ENCODE peak calls at places on chromosomes 6 and 20, in seven cellular contexts. B is K562, J is HepG2, P is H1, N is HCT116, X is SK-N-SH, Z is GM12878. V is an unnamed sample.

GRCh38 chr6:161418458-161418945 is 144.6 kb upstream of the AGPAT4 start:
- DNase-seq in B (peak), J (peak), P (no peak), N (peak), X (peak), Z (no peak), V (peak)

GRCh38 chr20:62487125-62487524 is 11.3 kb upstream of the GATA5 start:
- DNase-seq in B (no peak), J (no peak), P (no peak), N (no peak), X (no peak), Z (no peak), V (no peak)

GRCh38 chr6:12801141-12801540 is 84.6 kb downstream of the PHACTR1 start:
- DNase-seq in B (no peak), J (no peak), P (no peak), N (no peak), X (no peak), Z (no peak), V (peak)

GRCh38 chr20:59580208-59580980 is 23.9 kb upstream of the PHACTR3 start:
- DNase-seq in B (no peak), J (no peak), P (no peak), N (no peak), X (peak), Z (no peak), V (no peak)

GRCh38 chr6:53433617-53434285 is 85.0 kb upstream of the ELOVL5 start:
- DNase-seq in B (no peak), J (peak), P (no peak), N (no peak), X (no peak), Z (no peak), V (no peak)

GRCh38 chr6:144411506-144412165 is 126.5 kb downstream of the UTRN start:
- DNase-seq in B (no peak), J (no peak), P (no peak), N (no peak), X (no peak), Z (no peak), V (no peak)

GRCh38 chr6:32462609-32463008 is 22.9 kb downstream of the HLA-DRA start:
- DNase-seq in B (no peak), J (no peak), P (no peak), N (no peak), X (no peak), Z (peak), V (peak)

GRCh38 chr20:21436186-21436585 is 38.9 kb upstream of the NKX2-4 start:
- DNase-seq in B (no peak), J (peak), P (no peak), N (peak), X (no peak), Z (no peak), V (no peak)

GRCh38 chr6:134282816-134283215 is 35.1 kb downstream of the SGK1 start:
- DNase-seq in B (no peak), J (no peak), P (no peak), N (no peak), X (no peak), Z (no peak), V (peak)

GRCh38 chr20:63741676-63742380 is 2.3 kb downstream of the SLC2A4RG start:
- DNase-seq in B (peak), J (no peak), P (peak), N (no peak), X (no peak), Z (no peak), V (no peak)

GRCh38 chr6:23412770-23413169 is 713.2 kb upstream of the NRSN1 start:
- DNase-seq in B (no peak), J (no peak), P (no peak), N (no peak), X (no peak), Z (no peak), V (no peak)

GRCh38 chr6:137248702-137249101 is 29.5 kb upstream of the IFNGR1 start:
- DNase-seq in B (no peak), J (no peak), P (no peak), N (no peak), X (no peak), Z (no peak), V (no peak)

GRCh38 chr20:51420111-51420510 is 122.4 kb downstream of the NFATC2 start:
- DNase-seq in B (no peak), J (no peak), P (no peak), N (no peak), X (no peak), Z (no peak), V (no peak)

GRCh38 chr6:75673885-75674284 is 72.2 kb downstream of the SENP6 start:
- DNase-seq in B (no peak), J (peak), P (no peak), N (no peak), X (no peak), Z (no peak), V (no peak)

GRCh38 chr6:19024737-19025136 is 637.6 kb downstream of the RNF144B start:
- DNase-seq in B (no peak), J (peak), P (peak), N (peak), X (peak), Z (no peak), V (no peak)

GRCh38 chr6:70563540-70563939 is 3.2 kb upstream of the SDHAF4 start:
- DNase-seq in B (no peak), J (no peak), P (no peak), N (no peak), X (no peak), Z (no peak), V (no peak)

GRCh38 chr6:16239798-16240123 is 1.4 kb downstream of the GMPR start:
- DNase-seq in B (no peak), J (peak), P (no peak), N (peak), X (no peak), Z (no peak), V (no peak)
- TF ChIP-seq JUND in B (peak), J (no peak), P (no peak), N (no peak), X (no peak), Z (no peak), V (no peak)

GRCh38 chr6:125197795-125198269 is 44.3 kb downstream of the TPD52L1 start:
- DNase-seq in B (no peak), J (no peak), P (no peak), N (peak), X (no peak), Z (no peak), V (peak)
- TF ChIP-seq JUND in B (no peak), J (no peak), P (no peak), N (peak), X (no peak), Z (no peak), V (no peak)

GRCh38 chr6:148868901-148869300 is 122.1 kb downstream of the UST start:
- DNase-seq in B (no peak), J (no peak), P (no peak), N (no peak), X (no peak), Z (no peak), V (peak)

GRCh38 chr6:148869589-148869988 is 122.8 kb downstream of the UST start:
- DNase-seq in B (no peak), J (no peak), P (no peak), N (no peak), X (no peak), Z (no peak), V (no peak)

GRCh38 chr6:148867851-148868250 is 121.0 kb downstream of the UST start:
- DNase-seq in B (no peak), J (no peak), P (no peak), N (no peak), X (no peak), Z (no peak), V (no peak)

GRCh38 chr6:148866657-148867268 is 119.9 kb downstream of the UST start:
- DNase-seq in B (no peak), J (no peak), P (no peak), N (no peak), X (no peak), Z (peak), V (no peak)

GRCh38 chr6:148868314-148868713 is 121.5 kb downstream of the UST start:
- DNase-seq in B (no peak), J (no peak), P (no peak), N (no peak), X (no peak), Z (no peak), V (no peak)
- TF ChIP-seq JUND in B (no peak), J (no peak), P (no peak), N (no peak), X (peak), Z (no peak), V (no peak)

GRCh38 chr6:50820590-50821234 is 2.0 kb downstream of the TFAP2B start:
- DNase-seq in B (no peak), J (no peak), P (no peak), N (no peak), X (no peak), Z (no peak), V (no peak)

GRCh38 chr6:50822078-50822476 is 3.4 kb downstream of the TFAP2B start:
- DNase-seq in B (no peak), J (no peak), P (no peak), N (no peak), X (no peak), Z (no peak), V (no peak)

GRCh38 chr6:50823130-50823920 is 4.7 kb downstream of the TFAP2B start:
- DNase-seq in B (no peak), J (no peak), P (no peak), N (no peak), X (no peak), Z (no peak), V (no peak)

GRCh38 chr6:50819906-50820589 is 1.4 kb downstream of the TFAP2B start:
- DNase-seq in B (no peak), J (no peak), P (no peak), N (no peak), X (no peak), Z (no peak), V (peak)

DNA sequence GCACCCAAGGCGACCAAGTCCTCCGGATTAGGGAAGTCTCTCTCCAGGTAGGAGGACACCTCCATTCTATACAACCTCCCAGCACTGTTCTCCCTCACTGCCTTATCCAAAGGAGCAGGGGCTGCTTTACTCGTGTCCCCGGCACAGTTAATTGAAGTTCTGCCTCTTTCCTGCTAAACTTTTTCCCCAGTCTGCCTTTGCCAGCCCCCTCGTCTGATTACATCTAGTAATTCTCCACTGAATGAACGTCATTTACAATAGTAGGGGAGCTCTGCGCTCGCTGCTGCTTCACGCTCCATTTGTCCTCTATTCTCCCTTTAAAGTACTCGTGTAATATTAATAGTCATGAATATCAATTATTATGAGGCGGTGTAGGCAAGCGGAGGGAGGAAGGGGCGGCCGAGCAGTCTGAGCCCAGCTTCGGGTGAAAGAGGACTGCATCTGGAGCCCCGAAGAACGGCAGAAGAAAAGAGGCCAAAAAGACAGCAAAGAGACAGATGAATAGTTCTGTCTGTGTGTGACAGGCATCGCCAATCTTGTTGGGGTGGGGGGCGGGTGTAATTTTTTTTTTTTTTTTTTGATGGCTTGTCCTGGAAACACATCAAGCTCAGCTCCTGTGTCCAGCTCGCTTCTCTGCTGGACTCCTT is 2.9 kb downstream of the TFAP2B start:
- DNase-seq in B (no peak), J (no peak), P (no peak), N (no peak), X (peak), Z (no peak), V (no peak)
- TF ChIP-seq JUND in B (no peak), J (no peak), P (no peak), N (no peak), X (no peak), Z (no peak), V (no peak)

GRCh38 chr6:116022841-116023380 is 37.8 kb downstream of the FRK start:
- DNase-seq in B (no peak), J (no peak), P (no peak), N (no peak), X (no peak), Z (no peak), V (no peak)
- TF ChIP-seq JUND in B (no peak), J (no peak), P (no peak), N (no peak), X (no peak), Z (no peak), V (no peak)

DNA sequence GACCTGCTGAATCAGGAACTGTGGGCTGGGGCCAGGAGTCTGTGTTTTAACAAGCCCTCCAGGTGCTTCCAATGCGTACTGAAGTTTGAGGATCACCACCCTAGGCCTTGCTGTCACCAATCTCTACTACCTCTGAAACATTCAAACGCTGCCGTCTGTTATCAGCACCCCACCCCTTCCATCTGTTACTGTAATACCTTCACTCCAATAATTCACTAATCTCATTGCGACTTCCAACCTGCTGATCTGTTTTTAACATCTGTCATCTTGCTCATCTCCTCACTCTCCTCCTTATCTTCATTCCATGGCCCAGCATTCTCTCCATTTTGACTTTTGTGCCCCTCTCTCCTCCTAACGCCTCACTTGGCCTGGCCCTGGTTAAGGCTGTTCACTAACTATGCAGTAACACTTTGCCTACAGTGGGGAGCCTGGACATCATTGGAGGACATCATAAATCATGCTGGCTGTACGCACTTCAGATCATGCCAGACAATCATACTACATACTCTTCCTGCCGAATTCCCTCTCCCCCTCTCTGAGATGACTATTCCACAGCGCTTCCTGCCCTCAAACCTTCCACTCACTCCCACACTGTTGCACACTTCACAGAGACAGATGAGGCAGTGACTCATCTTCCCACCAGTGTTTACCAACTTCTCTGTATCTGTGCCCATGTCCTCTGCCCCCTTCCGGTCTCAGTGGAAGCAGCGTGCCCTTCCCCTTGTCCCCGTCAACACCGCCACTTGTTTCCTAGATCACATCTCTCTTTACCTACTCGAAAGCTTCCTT is 3.0 kb upstream of the GUCA1B start:
- DNase-seq in B (peak), J (peak), P (no peak), N (no peak), X (no peak), Z (no peak), V (no peak)
- TF ChIP-seq JUND in B (peak), J (peak), P (no peak), N (no peak), X (peak), Z (no peak), V (no peak)